ENCODE peak calls at places on chromosomes 1 and 21, in four cellular contexts. W is HepG2, E is K562, F is WTC11. N is an unnamed sample.

GRCh38 chr1:203177471-203178039 is 1.9 kb upstream of the MYBPH start:
- DNase-seq in W (no peak), E (no peak), F (no peak), N (no peak)

GRCh38 chr21:25494804-25495203 is 112.5 kb downstream of the MRPL39 start:
- DNase-seq in W (no peak), E (no peak), F (no peak), N (no peak)

GRCh38 chr1:163826500-163826899 is 504.7 kb downstream of the NUF2 start:
- DNase-seq in W (no peak), E (no peak), F (no peak), N (no peak)

GRCh38 chr1:2212542-2213491 is 15.3 kb upstream of the SKI start:
- DNase-seq in W (peak; percentile 50), E (peak; percentile 80), F (peak; percentile 88), N (peak; percentile 74)

GRCh38 chr1:185208626-185209170 is 51.7 kb downstream of the SWT1 start:
- DNase-seq in W (no peak), E (no peak), F (no peak), N (no peak)

GRCh38 chr1:226679853-226680516 is 59.1 kb downstream of the ITPKB start:
- DNase-seq in W (no peak), E (peak; percentile 81), F (peak; percentile 95), N (peak; percentile 67)

GRCh38 chr1:209412566-209412965 is 170.9 kb upstream of the CAMK1G start:
- DNase-seq in W (no peak), E (no peak), F (no peak), N (no peak)

GRCh38 chr1:229342305-229342901 is 444 bp downstream of the CCSAP start:
- DNase-seq in W (peak; percentile 51), E (peak; percentile 97), F (peak; percentile 87), N (peak; percentile 89)

GRCh38 chr1:187566371-187566770 is 737.6 kb downstream of the PLA2G4A start:
- DNase-seq in W (no peak), E (no peak), F (no peak), N (no peak)

GRCh38 chr1:32754282-32755097 is 51.9 kb upstream of the SYNC start:
- DNase-seq in W (no peak), E (peak; percentile 77), F (peak; percentile 82), N (peak; percentile 64)

GRCh38 chr1:156194300-156194652 is 372 bp downstream of the SLC25A44 start:
- DNase-seq in W (no peak), E (peak; percentile 42), F (no peak), N (peak; percentile 39)

GRCh38 chr1:115679141-115679611 is 37.4 kb downstream of the VANGL1 start:
- DNase-seq in W (no peak), E (no peak), F (no peak), N (no peak)

GRCh38 chr1:54885863-54886723 is 902 bp downstream of the DHCR24 start:
- DNase-seq in W (peak; percentile 45), E (peak; percentile 54), F (peak; percentile 29), N (peak; percentile 74)

DNA sequence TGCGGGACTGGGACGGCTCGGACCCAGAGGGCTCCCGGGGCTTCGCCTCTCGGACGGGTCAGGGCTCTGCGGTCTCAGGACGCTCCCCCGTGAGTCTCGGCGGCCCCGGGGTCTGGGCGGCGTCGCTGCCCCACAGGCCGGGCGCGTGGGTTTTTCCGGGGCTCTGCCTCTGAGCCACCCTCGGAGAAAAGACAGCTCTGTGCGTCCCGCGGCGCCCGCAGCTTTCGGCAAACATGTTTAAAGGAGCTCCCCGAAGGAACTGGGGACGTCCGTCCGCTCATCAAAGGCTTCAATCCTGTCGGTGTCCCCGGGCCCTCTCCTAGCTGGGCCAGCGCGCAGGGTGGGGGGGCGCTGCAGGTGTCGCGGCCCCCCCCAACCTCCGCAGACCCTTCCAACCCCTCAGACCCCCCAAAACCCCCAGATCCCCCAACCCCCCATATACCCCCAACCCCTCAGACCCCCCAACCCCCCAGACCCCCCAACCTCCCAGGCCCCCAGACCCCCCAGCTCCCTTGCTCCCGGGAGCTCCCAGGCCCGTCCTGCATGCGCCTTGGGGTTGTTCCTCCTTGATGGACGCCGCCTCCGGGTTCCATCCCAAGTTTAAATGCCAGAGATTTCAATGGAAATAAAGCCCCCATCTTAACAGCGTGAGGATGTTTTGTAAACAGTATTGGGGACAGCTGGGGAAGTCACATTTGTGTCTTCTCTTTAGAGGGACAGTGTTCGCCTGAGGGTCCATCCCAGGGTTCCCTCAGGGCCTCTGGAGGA is 996 bp upstream of the C1orf159 start:
- DNase-seq in W (no peak), E (no peak), F (no peak), N (no peak)
- TF ChIP-seq ELF4 in W (no peak), E (no peak), F (no peak), N (no peak)

DNA sequence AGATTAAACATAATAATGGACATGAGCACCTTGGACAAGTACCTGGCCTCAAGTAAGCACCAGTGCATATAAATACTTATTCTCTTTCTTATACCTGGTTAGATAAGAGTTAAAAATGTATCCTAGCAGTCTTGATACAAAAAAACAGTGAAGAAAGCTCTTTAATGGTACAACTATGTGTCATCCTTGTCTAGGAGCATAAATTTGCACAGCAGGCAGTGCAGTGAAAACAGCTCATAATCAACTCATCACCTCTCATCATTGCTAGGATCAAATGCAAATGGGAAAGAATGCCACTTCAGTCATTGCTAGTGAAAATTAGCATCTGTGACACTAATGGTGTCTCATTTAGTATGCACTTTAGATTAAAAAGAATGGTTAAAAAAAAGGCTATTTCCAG is 7.6 kb downstream of the SAMSN1 start:
- DNase-seq in W (no peak), E (no peak), F (no peak), N (no peak)
- TF ChIP-seq ELF4 in W (no peak), E (no peak), F (no peak), N (no peak)

GRCh38 chr1:9865745-9866144 is 42.0 kb upstream of the CLSTN1 start:
- DNase-seq in W (no peak), E (no peak), F (no peak), N (no peak)
- TF ChIP-seq ELF4 in W (no peak), E (no peak), F (no peak), N (no peak)

GRCh38 chr1:19774180-19774785 is 25.4 kb downstream of the TMCO4 start:
- DNase-seq in W (no peak), E (no peak), F (no peak), N (no peak)

GRCh38 chr1:19770436-19771190 is 29.1 kb downstream of the TMCO4 start:
- DNase-seq in W (no peak), E (no peak), F (no peak), N (no peak)

GRCh38 chr1:19773485-19773884 is 26.2 kb downstream of the TMCO4 start:
- DNase-seq in W (no peak), E (no peak), F (no peak), N (no peak)

GRCh38 chr1:19771350-19771749 is 28.4 kb downstream of the TMCO4 start:
- DNase-seq in W (no peak), E (no peak), F (no peak), N (no peak)

GRCh38 chr1:19772053-19772452 is 27.7 kb downstream of the TMCO4 start:
- DNase-seq in W (no peak), E (no peak), F (peak; percentile 40), N (no peak)
- TF ChIP-seq ELF4 in W (no peak), E (no peak), F (no peak), N (no peak)

DNA sequence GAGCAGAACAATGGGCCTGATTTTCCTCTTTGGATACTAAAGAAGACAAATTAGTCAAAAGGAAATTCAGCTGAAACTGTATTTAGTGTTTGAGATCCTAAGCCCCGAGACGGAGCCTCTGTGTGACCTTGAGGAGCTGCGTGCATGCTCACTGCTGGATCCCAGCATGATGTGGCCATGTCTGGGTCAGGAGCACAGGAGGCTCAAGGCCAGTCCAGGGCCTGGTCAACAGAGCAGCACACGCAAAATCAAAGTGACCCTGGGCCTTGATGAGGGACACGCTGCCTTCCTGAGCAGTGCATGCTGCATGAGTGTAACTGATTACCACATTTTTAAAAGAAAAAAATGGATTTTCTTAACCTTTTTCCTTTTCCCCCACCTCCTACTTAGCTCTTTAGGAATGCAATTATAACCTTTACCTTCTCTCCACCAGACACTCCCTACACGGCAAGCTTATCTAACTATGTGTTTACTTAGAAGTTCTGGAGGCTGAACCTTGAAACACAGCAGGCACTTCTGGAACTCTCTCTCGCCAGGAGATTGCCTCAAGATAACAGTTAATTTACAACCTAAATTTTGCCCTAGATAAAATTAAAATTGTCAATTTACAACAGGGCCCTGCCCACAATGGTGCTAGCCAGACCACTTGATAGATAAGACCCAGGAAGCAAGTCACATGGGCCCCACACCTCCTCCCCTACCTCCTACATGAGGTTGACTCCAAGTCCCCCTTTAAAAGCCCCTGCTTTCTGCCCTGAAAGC is 144.6 kb downstream of the LRIG2 start:
- DNase-seq in W (peak; percentile 35), E (peak; percentile 64), F (no peak), N (no peak)
- TF ChIP-seq ELF4 in W (no peak), E (no peak), F (no peak), N (no peak)

N was measured in HEK293T.